ENCODE peak calls at places on chromosomes 16 and 17, in five cellular contexts. I, B, Q, Z and G are unnamed samples.

GRCh38 chr16:72415379-72415778 is 243.4 kb upstream of the PMFBP1 start:
- DNase-seq in I (no peak), B (no peak), Q (no peak), Z (no peak), G (no peak)

GRCh38 chr17:10210151-10210574 is 11.8 kb upstream of the GAS7 start:
- DNase-seq in I (no peak), B (no peak), Q (no peak), Z (no peak), G (no peak)

GRCh38 chr17:76000016-76000754 is 470 bp upstream of the CDK3 start:
- DNase-seq in I (peak), B (peak), Q (peak), Z (no peak), G (peak)

GRCh38 chr17:28875856-28876564 is 21.2 kb downstream of the ERAL1 start:
- DNase-seq in I (no peak), B (no peak), Q (no peak), Z (no peak), G (no peak)

GRCh38 chr16:49523435-49524159 is 150.0 kb downstream of the C16orf78 start:
- DNase-seq in I (no peak), B (no peak), Q (no peak), Z (no peak), G (no peak)

GRCh38 chr16:21634216-21634615 is 18.2 kb downstream of the IGSF6 start:
- DNase-seq in I (no peak), B (no peak), Q (no peak), Z (no peak), G (no peak)

GRCh38 chr17:31493656-31494155 is 102.2 kb downstream of the RAB11FIP4 start:
- DNase-seq in I (no peak), B (no peak), Q (no peak), Z (no peak), G (no peak)

GRCh38 chr16:86510465-86511261 is at the start of gene FOXF1:
- DNase-seq in I (peak), B (no peak), Q (peak), Z (no peak), G (no peak)

GRCh38 chr17:9389116-9389515 is 186.5 kb downstream of the STX8 start:
- DNase-seq in I (no peak), B (no peak), Q (no peak), Z (no peak), G (no peak)

GRCh38 chr17:65723356-65723928 is 162.0 kb upstream of the AXIN2 start:
- DNase-seq in I (no peak), B (no peak), Q (no peak), Z (no peak), G (no peak)

GRCh38 chr17:17944253-17944652 is 27.9 kb downstream of the TOM1L2 start:
- DNase-seq in I (no peak), B (no peak), Q (no peak), Z (no peak), G (no peak)

GRCh38 chr17:77425791-77426641 is 285.2 kb downstream of the SEC14L1 start:
- DNase-seq in I (no peak), B (no peak), Q (peak), Z (no peak), G (no peak)